ENCODE peak calls at places on chromosome 10, in four cellular contexts. H is psoas muscle, D is brain microvascular endothelial cell, C is stomach. O is an unnamed sample.

GRCh38 chr10:72738476-72738875 is 46.5 kb downstream of the MCU start:
- DNase-seq in C (no peak), H (no peak), D (peak), O (no peak)

GRCh38 chr10:132665946-132666732 is 119.8 kb downstream of the NKX6-2 start:
- DNase-seq in H (no peak), D (peak), C (no peak), O (peak)

GRCh38 chr10:33392706-33393105 is 58.2 kb upstream of the NRP1 start:
- DNase-seq in C (no peak), D (no peak), H (no peak), O (no peak)

GRCh38 chr10:65348637-65349036 is 1577.2 kb upstream of the LRRTM3 start:
- DNase-seq in H (no peak), D (no peak), C (no peak), O (no peak)

GRCh38 chr10:84348431-84348830 is 20.0 kb downstream of the CCSER2 start:
- DNase-seq in C (no peak), H (no peak), D (peak), O (no peak)

GRCh38 chr10:21184216-21184615 is 287.1 kb upstream of the NEBL start:
- DNase-seq in C (no peak), D (peak), H (no peak), O (peak)

GRCh38 chr10:30862486-30862885 is 169.2 kb downstream of the ZNF438 start:
- DNase-seq in C (no peak), D (no peak), H (no peak), O (no peak)

GRCh38 chr10:27742926-27743735 is 2.5 kb downstream of the MKX start:
- DNase-seq in C (peak), H (peak), D (no peak), O (no peak)

GRCh38 chr10:93392111-93392510 is 90.0 kb downstream of the MYOF start:
- DNase-seq in H (no peak), D (no peak), C (no peak), O (no peak)

GRCh38 chr10:102800601-102801335 is 36.4 kb downstream of the CYP17A1 start:
- DNase-seq in H (no peak), C (no peak), D (no peak), O (no peak)

GRCh38 chr10:29277296-29277695 is 11.6 kb upstream of the LYZL1 start:
- DNase-seq in H (no peak), C (no peak), D (no peak), O (no peak)

GRCh38 chr10:124155781-124156401 is 62.5 kb upstream of the CHST15 start:
- DNase-seq in D (no peak), C (no peak), H (peak), O (peak)

GRCh38 chr10:71239946-71240795 is 27.8 kb downstream of the UNC5B start:
- DNase-seq in C (no peak), D (no peak), H (peak), O (no peak)

GRCh38 chr10:43135064-43135463 is 3.2 kb upstream of the CSGALNACT2 start:
- DNase-seq in D (no peak), H (no peak), C (no peak), O (no peak)

GRCh38 chr10:55063817-55064216 is 262.8 kb upstream of the PCDH15 start:
- DNase-seq in H (no peak), D (peak), C (no peak), O (no peak)

GRCh38 chr10:77501152-77501845 is 136.3 kb downstream of the KCNMA1 start:
- DNase-seq in D (peak), H (peak), C (no peak), O (no peak)

GRCh38 chr10:78921906-78922305 is 146.9 kb upstream of the ZMIZ1 start:
- DNase-seq in C (no peak), D (no peak), H (no peak), O (no peak)

GRCh38 chr10:100807241-100808050 is 62.1 kb downstream of the PAX2 start:
- DNase-seq in C (no peak), D (no peak), H (no peak), O (no peak)

GRCh38 chr10:20254078-20254477 is 437.8 kb downstream of the PLXDC2 start:
- DNase-seq in D (no peak), C (no peak), H (no peak), O (no peak)

GRCh38 chr10:113549856-113550255 is 3.0 kb upstream of the HABP2 start:
- DNase-seq in H (no peak), D (no peak), C (no peak), O (no peak)

GRCh38 chr10:79322616-79323566 is 24.4 kb upstream of the PPIF start:
- DNase-seq in D (peak), C (peak), H (peak), O (no peak)

GRCh38 chr10:65701168-65701776 is 1224.6 kb upstream of the LRRTM3 start:
- DNase-seq in H (no peak), C (no peak), D (no peak), O (no peak)

GRCh38 chr10:113867904-113868303 is 13.4 kb downstream of the NHLRC2 start:
- DNase-seq in D (no peak), H (no peak), C (no peak), O (no peak)

GRCh38 chr10:15167411-15168295 is 840 bp downstream of the NMT2 start:
- DNase-seq in D (peak), C (peak), H (peak), O (no peak)

GRCh38 chr10:15168296-15168780 is at the start of gene NMT2:
- DNase-seq in C (no peak), D (no peak), H (peak), O (peak)

GRCh38 chr10:15166325-15166724 is 2.2 kb downstream of the NMT2 start:
- DNase-seq in D (no peak), C (no peak), H (no peak), O (no peak)

GRCh38 chr10:15169555-15170407 is 1.3 kb upstream of the NMT2 start:
- DNase-seq in D (no peak), H (peak), C (no peak), O (no peak)

DNA sequence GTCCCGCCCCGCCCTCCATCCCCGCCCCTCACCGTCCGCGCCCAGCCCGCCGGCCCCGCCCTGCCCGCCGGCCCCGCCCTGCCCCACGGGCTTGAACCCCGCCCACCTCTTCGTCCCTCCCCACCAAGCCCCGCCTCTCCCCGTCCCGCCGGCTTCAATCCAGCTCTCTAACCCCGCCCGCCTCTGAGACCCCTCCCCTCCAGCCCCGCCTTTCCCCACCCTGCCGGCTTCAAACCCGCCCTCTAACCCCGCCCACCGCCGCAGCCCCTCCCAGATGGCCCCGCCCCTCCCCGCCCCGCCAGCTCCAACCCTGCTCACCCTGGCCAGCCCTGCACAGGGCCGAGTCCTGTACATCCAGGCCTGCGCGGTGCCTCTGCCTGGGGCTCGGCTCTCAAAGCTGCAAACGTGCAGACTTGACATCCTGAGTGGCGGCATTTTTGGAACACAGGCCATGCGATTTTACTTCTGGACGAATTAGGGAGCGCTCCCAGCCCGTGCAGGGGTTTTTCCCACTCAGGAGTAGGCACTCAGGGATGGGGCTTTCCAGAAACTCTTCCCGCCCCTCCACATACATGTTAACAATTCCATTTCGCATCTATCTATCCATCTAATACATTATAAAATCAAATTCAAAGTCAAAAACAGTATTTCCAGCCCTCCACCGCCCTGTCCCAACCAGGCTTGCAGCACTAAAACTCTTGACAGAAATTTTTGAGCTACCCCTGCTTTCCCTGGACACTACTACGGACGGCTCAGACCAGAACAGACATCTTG is 475 bp upstream of the NMT2 start:
- DNase-seq in H (peak), D (peak), C (peak), O (peak)
- H3K4me3 ChIP-seq in H (peak), D (peak), C (peak), O (no peak)

GRCh38 chr10:110746254-110746826 is 102.2 kb downstream of the RBM20 start:
- DNase-seq in C (peak), H (peak), D (peak), O (no peak)
- TF ChIP-seq CTCF in C (no peak), H (peak), D (peak), O (peak)

DNA sequence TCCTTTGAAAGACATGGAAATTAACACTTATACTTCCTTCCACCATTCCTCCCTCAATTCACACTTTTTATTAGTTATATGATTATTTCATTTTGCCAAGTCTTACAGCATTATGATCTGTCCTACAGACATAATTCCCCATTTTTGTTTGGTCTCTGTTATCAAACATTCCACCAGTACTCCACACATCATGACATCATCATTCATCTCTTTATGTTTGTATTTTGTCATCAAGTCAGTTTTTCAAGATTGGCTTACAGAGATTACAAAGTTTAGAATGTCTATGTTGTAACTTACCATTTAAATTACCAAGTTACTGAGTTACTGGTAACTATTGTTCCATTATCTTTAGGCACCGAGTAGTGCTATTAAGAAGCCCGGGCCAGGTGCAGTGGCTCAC is 150.2 kb downstream of the HTR7 start:
- DNase-seq in D (no peak), C (no peak), H (no peak), O (no peak)
- H3K4me3 ChIP-seq in D (no peak), C (no peak), H (no peak), O (no peak)

GRCh38 chr10:89575037-89575436 is 39.6 kb upstream of the SLC16A12 start:
- DNase-seq in D (no peak), C (no peak), H (no peak), O (no peak)
- TF ChIP-seq CTCF in D (no peak), C (no peak), H (no peak), O (no peak)

DNA sequence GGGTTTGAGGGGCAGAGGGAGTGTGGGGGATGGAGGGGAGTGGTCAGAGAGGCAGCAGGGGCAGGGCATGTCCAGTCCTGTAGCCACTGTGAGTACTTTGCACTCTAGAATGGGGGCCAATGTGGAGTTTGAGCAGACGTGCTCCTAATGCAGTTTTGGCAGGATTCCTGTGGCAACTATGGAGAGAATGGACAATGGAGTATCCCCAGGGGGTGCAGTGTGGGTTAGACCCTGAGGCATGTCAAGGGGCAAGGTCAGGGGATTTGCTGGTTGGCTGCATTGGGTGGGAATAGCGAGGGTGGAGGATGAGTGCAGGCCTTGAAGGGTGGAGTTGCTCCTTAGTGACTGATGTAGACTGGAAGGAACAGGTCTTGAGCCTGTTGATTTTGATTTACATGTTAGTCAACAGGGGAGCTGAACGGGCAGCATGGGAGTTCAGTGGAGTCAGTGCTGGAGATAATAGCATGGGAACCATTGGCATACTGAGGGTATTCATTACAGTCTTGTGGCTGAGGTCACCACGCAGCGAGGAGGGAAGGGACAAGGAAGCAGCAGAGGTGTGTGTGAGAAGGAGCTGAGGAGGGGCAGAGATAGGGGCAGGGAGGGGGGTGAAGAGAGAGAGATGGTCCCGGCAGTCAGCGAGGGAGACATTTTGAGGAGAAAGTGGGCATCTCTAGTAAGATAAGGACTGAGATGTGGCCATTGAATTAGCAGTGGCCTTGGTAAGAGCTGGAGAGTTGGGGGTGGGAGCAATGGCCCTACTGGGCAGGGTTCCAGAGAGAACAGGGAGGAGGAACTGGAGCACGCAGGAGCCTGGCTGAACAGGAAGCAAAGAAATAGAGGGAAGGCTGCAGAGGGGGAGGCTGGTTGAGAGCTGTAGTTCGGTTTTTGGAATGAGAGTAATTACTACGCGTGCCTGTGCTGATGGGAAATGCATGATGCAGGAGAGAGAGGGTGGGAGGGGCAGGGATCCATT is 112.7 kb downstream of the CCNY start:
- DNase-seq in C (peak), D (no peak), H (no peak), O (no peak)
- H3K4me3 ChIP-seq in C (no peak), D (no peak), H (no peak), O (no peak)

GRCh38 chr10:3774814-3775670 is 10.0 kb downstream of the KLF6 start:
- DNase-seq in C (no peak), D (peak), H (peak), O (no peak)

GRCh38 chr10:3773465-3774017 is 11.5 kb downstream of the KLF6 start:
- DNase-seq in D (peak), H (no peak), C (no peak), O (no peak)

GRCh38 chr10:3775671-3776551 is 9.1 kb downstream of the KLF6 start:
- DNase-seq in D (peak), C (no peak), H (peak), O (no peak)

GRCh38 chr10:3772349-3773222 is 12.4 kb downstream of the KLF6 start:
- DNase-seq in C (no peak), D (peak), H (peak), O (no peak)

DNA sequence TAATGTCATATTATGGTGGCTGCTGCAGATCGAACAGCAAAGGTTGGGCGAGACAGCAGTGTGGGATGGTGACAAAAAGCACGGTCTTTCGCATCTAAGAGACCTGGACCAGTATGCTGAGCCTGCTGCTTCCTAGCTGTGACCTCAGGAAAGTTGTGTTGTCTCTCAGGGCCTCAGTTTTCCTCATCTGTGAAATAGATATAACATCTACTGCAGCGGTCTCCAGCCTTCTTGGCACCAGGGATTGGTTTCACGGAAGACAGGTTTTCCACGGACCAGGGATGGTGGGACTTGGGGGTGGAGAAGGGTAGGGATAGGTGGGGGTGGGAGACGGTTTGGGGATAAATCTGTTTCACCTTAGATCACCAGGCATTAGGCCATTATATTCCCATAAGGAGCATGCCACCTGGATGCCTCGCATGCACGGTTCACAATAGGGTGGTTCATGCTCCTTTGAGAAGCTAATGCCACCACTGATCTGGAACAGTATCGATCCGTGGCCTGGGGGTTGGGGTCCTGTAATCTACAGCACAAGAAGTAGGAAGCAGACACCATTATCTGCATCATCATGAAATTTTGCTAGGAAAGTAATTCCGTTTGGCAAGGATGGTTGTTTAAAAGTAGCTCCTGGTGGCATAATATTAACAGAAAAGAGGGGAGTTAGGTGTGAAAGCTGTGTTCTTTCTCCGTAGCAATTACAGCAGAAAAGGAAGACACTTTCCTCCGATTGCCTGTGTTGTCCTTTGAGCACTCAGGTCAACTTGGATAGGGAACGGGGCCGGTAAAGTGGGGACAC is 10.8 kb downstream of the KLF6 start:
- DNase-seq in D (peak), C (no peak), H (peak), O (no peak)
- TF ChIP-seq CTCF in D (no peak), C (no peak), H (no peak), O (no peak)

GRCh38 chr10:122164028-122164601 is 107.0 kb upstream of the BTBD16 start:
- DNase-seq in D (no peak), H (no peak), C (no peak), O (no peak)
- H3K4me3 ChIP-seq in D (peak), H (peak), C (peak), O (peak)

DNA sequence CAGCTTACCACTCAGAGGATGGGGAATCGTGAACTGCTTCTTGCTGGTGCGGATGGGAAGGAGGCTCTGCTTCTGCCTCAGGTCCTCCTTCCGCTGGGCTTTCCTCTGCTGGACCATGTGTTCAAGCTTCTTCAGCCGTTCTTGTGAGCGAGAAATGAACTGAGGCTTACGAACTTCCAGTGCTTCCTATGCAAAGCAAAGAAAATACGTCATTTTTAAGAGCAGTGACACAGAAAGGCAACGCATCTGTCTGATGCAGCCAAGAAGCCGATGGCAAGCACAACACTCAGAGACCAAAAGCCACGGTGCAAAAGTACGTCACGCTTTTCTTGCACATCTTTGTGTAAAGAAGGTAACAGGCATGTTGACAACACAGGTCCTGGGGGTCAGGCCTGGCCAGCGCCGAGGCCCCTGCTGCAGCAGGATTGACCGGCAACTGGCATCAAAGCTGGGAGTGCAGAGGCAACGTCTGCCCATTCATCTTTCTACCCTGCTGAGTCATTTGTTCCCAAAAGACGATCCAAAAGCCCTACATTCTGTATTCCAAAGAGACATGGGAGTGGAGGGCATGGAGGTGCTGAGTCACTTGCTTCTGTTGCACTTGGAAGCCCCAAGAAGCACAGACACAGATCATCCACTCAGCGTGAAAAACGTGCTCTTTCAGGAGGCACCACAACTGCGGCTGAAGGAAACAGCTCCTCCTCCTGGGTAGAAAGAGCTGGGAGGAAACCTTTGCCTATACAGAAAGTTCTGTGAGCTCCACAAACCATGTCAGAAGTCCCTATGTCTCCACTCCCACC is 71.0 kb upstream of the ADAM12 start:
- DNase-seq in H (no peak), C (no peak), D (peak), O (no peak)
- TF ChIP-seq CTCF in H (no peak), C (no peak), D (peak), O (peak)

DNA sequence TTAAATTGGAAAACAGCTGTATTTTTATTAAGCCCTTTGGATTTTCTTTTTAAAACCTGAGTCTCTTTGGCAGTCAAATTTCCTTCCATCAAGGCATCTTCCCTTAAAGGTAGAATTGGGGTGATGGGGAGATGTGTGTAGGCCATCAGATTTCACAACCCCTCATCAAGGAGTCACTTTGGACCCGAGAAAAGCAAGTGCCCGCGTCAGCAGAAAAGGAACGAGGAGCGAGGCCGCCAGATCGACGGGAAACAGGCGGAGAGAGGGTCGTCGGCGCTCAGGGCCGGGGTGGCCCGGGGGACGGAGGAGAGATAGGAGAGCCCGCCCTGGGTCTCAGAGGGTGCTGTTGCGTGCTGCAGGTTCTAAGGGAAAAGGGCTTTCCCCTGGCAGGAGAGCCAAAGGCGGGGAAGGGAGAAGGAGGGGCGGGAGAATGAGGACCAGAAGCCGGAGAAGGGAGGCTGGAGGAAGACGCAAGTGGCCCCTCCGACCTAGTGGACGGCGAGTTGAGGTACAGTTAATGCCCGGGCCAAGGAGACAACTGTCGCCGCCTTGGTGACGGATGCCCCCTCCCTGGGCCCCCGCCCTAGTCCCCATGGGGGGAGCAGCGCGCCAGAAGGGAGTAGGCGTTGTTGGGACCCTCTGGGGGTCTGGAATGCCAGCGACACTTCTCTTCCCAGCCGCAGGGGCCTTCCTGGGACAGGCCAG is 11.5 kb upstream of the GATA3 start:
- DNase-seq in H (no peak), D (no peak), C (no peak), O (no peak)
- H3K4me3 ChIP-seq in H (no peak), D (no peak), C (peak), O (no peak)